ENCODE peak calls at places on chromosomes 13 and 19, in five cellular contexts. L is iris pigment epithelial cell; S is CD8-positive, alpha-beta memory T cell; B is left ventricle myocardium superior; H is hippocampal formation. A is an unnamed sample.

GRCh38 chr13:81639984-81640582 is 1299.2 kb upstream of the SPRY2 start:
- DNase-seq in L (peak; percentile 1), S (no peak), B (no peak), H (no peak), A (no peak)

GRCh38 chr19:5048091-5048726 is 79.3 kb downstream of the KDM4B start:
- DNase-seq in L (peak; percentile 68), S (peak; percentile 27), B (peak; percentile 87), H (peak; percentile 47), A (peak; percentile 77)

GRCh38 chr13:26887594-26887993 is 127.0 kb upstream of the GPR12 start:
- DNase-seq in L (no peak), S (no peak), B (no peak), H (no peak), A (no peak)

GRCh38 chr19:13997637-13997962 is 8.5 kb downstream of the RFX1 start:
- DNase-seq in L (no peak), S (no peak), B (no peak), H (no peak), A (peak; percentile 9)

GRCh38 chr13:111949311-111949710 is 117.6 kb upstream of the SOX1 start:
- DNase-seq in L (no peak), S (no peak), B (no peak), H (no peak), A (no peak)

GRCh38 chr13:108272333-108272732 is 2.8 kb downstream of the TNFSF13B start:
- DNase-seq in L (peak; percentile 25), S (no peak), B (no peak), H (no peak), A (no peak)

GRCh38 chr13:103299079-103299478 is 232.9 kb upstream of the SLC10A2 start:
- DNase-seq in L (no peak), S (no peak), B (no peak), H (no peak), A (no peak)

GRCh38 chr19:48991011-48991609 is 2.0 kb downstream of the GYS1 start:
- DNase-seq in L (no peak), S (no peak), B (no peak), H (no peak), A (no peak)

GRCh38 chr13:25775986-25776385 is 275.8 kb downstream of the SHISA2 start:
- DNase-seq in L (no peak), S (no peak), B (no peak), H (no peak), A (no peak)

GRCh38 chr13:75830842-75831241 is 194.7 kb downstream of the LMO7 start:
- DNase-seq in L (peak; percentile 63), S (no peak), B (no peak), H (no peak), A (no peak)

GRCh38 chr13:63425131-63425530 is 2009.5 kb upstream of the PCDH20 start:
- DNase-seq in L (peak; percentile 67), S (no peak), B (no peak), H (no peak), A (no peak)

GRCh38 chr19:37963190-37963947 is 56.4 kb downstream of the SIPA1L3 start:
- DNase-seq in L (peak; percentile 64), S (no peak), B (no peak), H (no peak), A (no peak)

GRCh38 chr13:29490561-29490960 is 104.9 kb downstream of the SLC7A1 start:
- DNase-seq in L (no peak), S (no peak), B (no peak), H (no peak), A (no peak)

GRCh38 chr13:74423434-74423833 is 289.2 kb upstream of the KLF12 start:
- DNase-seq in L (no peak), S (no peak), B (no peak), H (no peak), A (no peak)

GRCh38 chr19:51354742-51355148 is 11.4 kb downstream of the ETFB start:
- DNase-seq in L (peak; percentile 57), S (no peak), B (no peak), H (peak; percentile 56), A (no peak)

GRCh38 chr13:26112843-26113242 is 61.0 kb upstream of the SHISA2 start:
- DNase-seq in L (peak; percentile 9), S (no peak), B (no peak), H (no peak), A (no peak)

GRCh38 chr19:57560049-57560491 is 407 bp upstream of the ZNF550 start:
- DNase-seq in L (peak; percentile 79), S (no peak), B (peak; percentile 62), H (no peak), A (peak; percentile 51)

GRCh38 chr13:110121312-110122083 is 185.5 kb downstream of the COL4A1 start:
- DNase-seq in L (no peak), S (no peak), B (no peak), H (no peak), A (no peak)

GRCh38 chr19:44808463-44809371 is at the start of gene BCAM:
- DNase-seq in L (peak; percentile 50), S (no peak), B (peak; percentile 93), H (peak; percentile 39), A (peak; percentile 86)

GRCh38 chr13:110388141-110388943 is 81.3 kb downstream of the COL4A2 start:
- DNase-seq in L (peak; percentile 85), S (no peak), B (peak; percentile 64), H (no peak), A (no peak)

GRCh38 chr13:78680611-78681010 is 21.7 kb upstream of the OBI1 start:
- DNase-seq in L (no peak), S (no peak), B (no peak), H (no peak), A (no peak)